ENCODE peak calls at places on chromosome 2, in ten cellular contexts. P is esophagus muscularis mucosa, K is tibial nerve, Y is adrenal gland, L is right lobe of liver, E is suprapubic skin, U is IMR-90, R is uterus, S is A549, G is spleen. B is an unnamed sample.

GRCh38 chr2:128788636-128789220 is 470.1 kb upstream of the HS6ST1 start:
- DNase-seq in P (no peak), K (no peak), Y (no peak), L (no peak), E (no peak), U (no peak), R (no peak), S (no peak), G (peak), B (peak)

GRCh38 chr2:99066075-99066557 is 75.4 kb upstream of the C2orf15 start:
- DNase-seq in P (no peak), K (no peak), Y (no peak), L (no peak), E (no peak), U (peak), R (no peak), S (peak), G (no peak), B (no peak)

GRCh38 chr2:201264472-201265173 is 4.3 kb downstream of the CASP8 start:
- DNase-seq in P (peak), K (no peak), Y (no peak), L (no peak), E (no peak), U (peak), R (no peak), S (no peak), G (no peak), B (no peak)

GRCh38 chr2:1234731-1235308 is 178.4 kb upstream of the TPO start:
- DNase-seq in P (no peak), K (no peak), Y (no peak), L (no peak), E (no peak), U (peak), R (no peak), S (no peak), G (no peak), B (no peak)

GRCh38 chr2:168079236-168079635 is 168.2 kb downstream of the STK39 start:
- DNase-seq in P (no peak), K (no peak), Y (no peak), L (no peak), E (no peak), U (no peak), R (no peak), S (no peak), G (no peak), B (no peak)

GRCh38 chr2:98455494-98455976 is 10.9 kb downstream of the INPP4A start:
- DNase-seq in P (no peak), K (no peak), Y (no peak), L (no peak), E (no peak), U (peak), R (no peak), S (no peak), G (peak), B (no peak)

GRCh38 chr2:44291281-44292248 is 16.3 kb downstream of the SLC3A1 start:
- DNase-seq in P (no peak), K (no peak), Y (peak), L (peak), E (no peak), U (peak), R (peak), S (peak), G (no peak), B (peak)

GRCh38 chr2:8115966-8116365 is 565.9 kb upstream of the ID2 start:
- DNase-seq in P (no peak), K (no peak), Y (no peak), L (no peak), E (no peak), U (peak), R (no peak), S (no peak), G (no peak), B (no peak)

GRCh38 chr2:173021939-173022371 is 53.7 kb upstream of the MAP3K20 start:
- DNase-seq in P (no peak), K (no peak), Y (no peak), L (no peak), E (no peak), U (peak), R (no peak), S (peak), G (no peak), B (no peak)

GRCh38 chr2:216279011-216279410 is 93.3 kb downstream of the MARCHF4 start:
- DNase-seq in P (no peak), K (no peak), Y (no peak), L (no peak), E (no peak), U (no peak), R (no peak), S (no peak), G (no peak), B (no peak)

GRCh38 chr2:16639431-16639830 is 26.2 kb downstream of the CYRIA start:
- DNase-seq in P (no peak), K (no peak), Y (no peak), L (no peak), E (no peak), U (no peak), R (no peak), S (no peak), G (no peak), B (no peak)

GRCh38 chr2:74763962-74764428 is 69.9 kb upstream of the HK2 start:
- DNase-seq in P (no peak), K (no peak), Y (no peak), L (no peak), E (no peak), U (no peak), R (no peak), S (no peak), G (no peak), B (no peak)

GRCh38 chr2:224060783-224061482 is 21.8 kb upstream of the SERPINE2 start:
- DNase-seq in P (no peak), K (no peak), Y (no peak), L (no peak), E (no peak), U (no peak), R (no peak), S (no peak), G (no peak), B (no peak)

GRCh38 chr2:650343-651310 is 26.6 kb downstream of the TMEM18 start:
- DNase-seq in P (peak), K (no peak), Y (no peak), L (no peak), E (peak), U (no peak), R (no peak), S (no peak), G (no peak), B (peak)

GRCh38 chr2:127695491-127696472 is 5.5 kb upstream of the SFT2D3 start:
- DNase-seq in P (no peak), K (no peak), Y (peak), L (peak), E (no peak), U (peak), R (peak), S (peak), G (peak), B (peak)

GRCh38 chr2:133794114-133794513 is 225.9 kb upstream of the NCKAP5 start:
- DNase-seq in P (no peak), K (no peak), Y (no peak), L (no peak), E (no peak), U (no peak), R (no peak), S (no peak), G (no peak), B (no peak)

GRCh38 chr2:197058777-197059176 is 132.3 kb upstream of the PGAP1 start:
- DNase-seq in P (no peak), K (no peak), Y (no peak), L (no peak), E (no peak), U (no peak), R (no peak), S (no peak), G (no peak), B (no peak)

GRCh38 chr2:42925742-42926437 is 133.5 kb upstream of the HAAO start:
- DNase-seq in P (no peak), K (no peak), Y (no peak), L (peak), E (no peak), U (no peak), R (no peak), S (no peak), G (no peak), B (peak)
- TF ChIP-seq POLR2A in P (no peak), K (no peak), Y (no peak), L (peak), E (no peak), U (no peak), R (no peak), S (no peak), G (no peak), B (no peak)

DNA sequence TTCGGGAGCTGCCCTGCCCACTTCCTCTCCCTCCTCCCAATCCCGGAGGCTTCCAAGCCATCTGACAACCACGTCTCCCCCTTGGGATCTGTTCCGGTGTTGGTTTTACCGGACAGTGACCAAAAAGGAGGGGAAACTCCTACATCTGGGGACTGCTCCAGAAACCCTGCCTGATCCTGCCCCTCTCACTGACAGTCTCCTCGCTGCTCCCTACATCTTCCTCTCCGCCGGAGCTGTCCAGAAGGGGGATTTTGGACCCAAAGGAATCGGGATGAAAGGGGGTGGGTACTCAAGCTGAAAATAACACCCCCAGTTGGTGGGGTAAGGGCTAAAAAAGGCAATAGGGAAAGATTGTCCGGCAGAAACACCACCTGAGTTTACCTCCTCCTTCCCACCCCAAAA is 1.5 kb downstream of the INO80D start:
- DNase-seq in P (peak), K (peak), Y (peak), L (peak), E (peak), U (peak), R (peak), S (peak), G (peak), B (peak)
- TF ChIP-seq POLR2A in P (peak), K (peak), Y (peak), L (peak), E (peak), U (peak), R (peak), S (peak), G (no peak), B (no peak)

DNA sequence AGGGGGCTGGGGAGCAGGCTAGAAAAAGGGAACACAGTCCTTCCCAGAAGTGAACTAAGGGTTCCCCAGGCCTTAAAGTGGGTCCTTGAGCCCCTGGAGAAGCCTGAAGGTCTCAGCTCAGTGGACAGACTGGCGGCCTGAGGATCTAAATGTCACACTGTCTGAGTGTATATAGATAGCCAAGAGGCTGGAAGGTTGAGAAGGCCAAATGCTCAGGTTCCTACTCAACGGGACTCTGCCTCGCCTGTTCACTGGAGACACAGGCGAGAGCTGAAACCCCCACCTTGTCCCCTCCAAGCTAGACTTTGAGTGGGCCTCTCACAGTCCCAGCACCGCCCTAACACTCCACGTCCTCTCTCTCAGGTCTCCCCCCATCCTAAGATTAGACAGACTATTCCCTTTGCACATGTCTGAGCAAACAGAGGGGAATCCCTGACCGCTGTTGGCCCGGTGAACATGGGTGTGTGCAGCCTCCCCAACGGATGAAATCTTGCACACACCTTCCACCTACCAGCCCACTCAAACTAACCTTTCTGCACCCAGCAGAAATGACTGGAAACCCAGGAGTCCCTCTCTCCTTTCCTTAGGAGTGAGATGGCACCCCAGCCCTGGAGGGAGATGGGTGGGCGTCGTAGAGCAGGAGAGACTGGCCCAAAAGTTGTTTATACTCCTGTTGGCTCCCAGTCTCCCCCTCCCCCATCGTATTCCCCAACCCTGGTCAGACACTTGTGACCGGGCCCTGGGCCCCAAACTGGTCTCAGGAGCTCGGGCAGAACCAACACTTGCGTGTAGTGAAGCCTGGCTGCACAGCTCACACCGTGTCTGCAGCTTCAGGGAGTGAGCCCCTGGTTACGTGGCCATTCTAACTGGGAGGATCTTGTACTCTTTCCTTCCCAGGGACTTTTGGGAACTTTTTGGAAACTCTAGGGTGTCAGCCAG is 1.9 kb downstream of the PKDCC start:
- DNase-seq in P (no peak), K (no peak), Y (no peak), L (no peak), E (no peak), U (no peak), R (no peak), S (no peak), G (peak), B (no peak)
- TF ChIP-seq POLR2A in P (no peak), K (peak), Y (no peak), L (no peak), E (no peak), U (no peak), R (peak), S (no peak), G (no peak), B (no peak)

GRCh38 chr2:101255501-101255900 is 2.8 kb downstream of the CNOT11 start:
- DNase-seq in P (no peak), K (no peak), Y (no peak), L (no peak), E (no peak), U (peak), R (no peak), S (no peak), G (no peak), B (no peak)

GRCh38 chr2:101252408-101253012 is at the start of gene CNOT11:
- DNase-seq in P (peak), K (peak), Y (peak), L (peak), E (peak), U (peak), R (peak), S (peak), G (peak), B (peak)

GRCh38 chr2:101251844-101252407 is 760 bp upstream of the CNOT11 start:
- DNase-seq in P (no peak), K (no peak), Y (no peak), L (no peak), E (no peak), U (no peak), R (no peak), S (peak), G (no peak), B (peak)

GRCh38 chr2:101253713-101254085 is 1.0 kb downstream of the CNOT11 start:
- DNase-seq in P (no peak), K (no peak), Y (no peak), L (no peak), E (no peak), U (peak), R (no peak), S (no peak), G (no peak), B (no peak)

DNA sequence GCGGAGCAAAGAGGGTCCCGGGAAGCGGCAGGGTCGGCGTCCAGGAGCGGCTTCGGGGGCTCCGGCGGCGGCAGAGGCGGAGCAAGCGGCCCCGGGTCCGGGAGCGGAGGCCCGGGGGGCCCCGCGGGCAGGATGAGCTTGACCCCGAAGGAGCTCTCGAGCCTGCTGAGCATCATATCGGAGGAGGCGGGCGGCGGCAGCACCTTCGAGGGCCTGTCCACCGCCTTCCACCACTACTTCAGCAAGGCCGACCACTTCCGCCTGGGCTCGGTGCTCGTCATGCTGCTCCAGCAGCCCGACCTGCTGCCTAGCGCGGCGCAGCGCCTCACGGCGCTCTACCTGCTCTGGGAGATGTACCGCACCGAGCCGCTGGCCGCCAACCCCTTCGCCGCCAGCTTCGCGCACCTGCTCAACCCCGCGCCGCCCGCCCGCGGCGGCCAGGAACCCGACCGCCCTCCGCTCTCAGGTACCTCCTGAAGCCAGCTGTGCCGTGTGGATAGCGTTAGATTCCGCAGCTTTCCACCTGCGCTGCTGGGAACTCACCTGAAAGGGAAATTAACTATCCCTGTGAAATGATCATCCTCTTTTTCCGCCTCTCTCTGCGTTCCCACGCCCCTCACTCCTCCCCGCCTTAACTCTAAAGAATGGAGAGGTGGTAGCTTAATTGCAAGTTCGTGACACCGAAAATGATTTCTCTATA is 477 bp downstream of the CNOT11 start:
- DNase-seq in P (no peak), K (peak), Y (peak), L (peak), E (peak), U (peak), R (no peak), S (peak), G (peak), B (peak)
- TF ChIP-seq POLR2A in P (no peak), K (no peak), Y (no peak), L (no peak), E (no peak), U (no peak), R (no peak), S (peak), G (no peak), B (no peak)

GRCh38 chr2:21030983-21031968 is 12.6 kb downstream of the APOB start:
- DNase-seq in P (no peak), K (no peak), Y (no peak), L (no peak), E (no peak), U (no peak), R (no peak), S (no peak), G (no peak), B (no peak)

GRCh38 chr2:21026479-21027282 is 17.2 kb downstream of the APOB start:
- DNase-seq in P (no peak), K (no peak), Y (no peak), L (no peak), E (no peak), U (no peak), R (no peak), S (no peak), G (no peak), B (no peak)

GRCh38 chr2:21029519-21029918 is 14.4 kb downstream of the APOB start:
- DNase-seq in P (no peak), K (no peak), Y (no peak), L (no peak), E (no peak), U (no peak), R (no peak), S (no peak), G (no peak), B (no peak)

GRCh38 chr2:21025690-21026478 is 18.0 kb downstream of the APOB start:
- DNase-seq in P (no peak), K (no peak), Y (no peak), L (no peak), E (no peak), U (no peak), R (no peak), S (no peak), G (no peak), B (no peak)

GRCh38 chr2:21028021-21028947 is 15.6 kb downstream of the APOB start:
- DNase-seq in P (no peak), K (no peak), Y (no peak), L (no peak), E (no peak), U (no peak), R (no peak), S (no peak), G (no peak), B (no peak)
- TF ChIP-seq POLR2A in P (no peak), K (no peak), Y (no peak), L (no peak), E (no peak), U (no peak), R (no peak), S (no peak), G (no peak), B (no peak)

GRCh38 chr2:11077411-11077810 is 77.9 kb upstream of the SLC66A3 start:
- DNase-seq in P (peak), K (no peak), Y (no peak), L (no peak), E (no peak), U (no peak), R (no peak), S (no peak), G (no peak), B (no peak)

GRCh38 chr2:11073251-11073650 is 82.0 kb upstream of the SLC66A3 start:
- DNase-seq in P (peak), K (no peak), Y (no peak), L (no peak), E (no peak), U (peak), R (no peak), S (peak), G (no peak), B (peak)

GRCh38 chr2:11074246-11074820 is 80.9 kb upstream of the SLC66A3 start:
- DNase-seq in P (peak), K (no peak), Y (no peak), L (no peak), E (no peak), U (no peak), R (no peak), S (no peak), G (no peak), B (no peak)

GRCh38 chr2:11073791-11074190 is 81.5 kb upstream of the SLC66A3 start:
- DNase-seq in P (peak), K (no peak), Y (no peak), L (no peak), E (no peak), U (peak), R (no peak), S (no peak), G (no peak), B (no peak)

GRCh38 chr2:11075221-11075620 is 80.0 kb upstream of the SLC66A3 start:
- DNase-seq in P (peak), K (no peak), Y (no peak), L (no peak), E (no peak), U (no peak), R (no peak), S (no peak), G (no peak), B (no peak)
- TF ChIP-seq POLR2A in P (no peak), K (no peak), Y (no peak), L (no peak), E (no peak), U (no peak), R (no peak), S (no peak), G (no peak), B (no peak)